ENCODE peak calls at places on chromosomes 4 and X, in four cellular contexts. One of them, this sample, is unnamed.

GRCh38 chrX:51641421-51642021 is 22.8 kb upstream of the CENPVL3 start:
- DNase-seq in fibroblast of lung: peak
- DNase-seq in AG04449: peak
- DNase-seq in mammary epithelial cell: peak
- DNase-seq in this sample: peak

GRCh38 chr4:76280488-76281441 is 25.8 kb upstream of the STBD1 start:
- DNase-seq in mammary epithelial cell: no peak
- DNase-seq in AG04449: no peak
- DNase-seq in fibroblast of lung: no peak
- DNase-seq in this sample: no peak

GRCh38 chr4:150173854-150174398 is 95.7 kb downstream of the DCLK2 start:
- DNase-seq in AG04449: no peak
- DNase-seq in mammary epithelial cell: no peak
- DNase-seq in fibroblast of lung: peak
- DNase-seq in this sample: no peak

GRCh38 chr4:20577702-20578101 is 122.6 kb upstream of the PACRGL start:
- DNase-seq in fibroblast of lung: no peak
- DNase-seq in AG04449: no peak
- DNase-seq in mammary epithelial cell: no peak
- DNase-seq in this sample: no peak

GRCh38 chrX:136584545-136584944 is 52.5 kb downstream of the VGLL1 start:
- DNase-seq in fibroblast of lung: no peak
- DNase-seq in mammary epithelial cell: no peak
- DNase-seq in AG04449: no peak
- DNase-seq in this sample: no peak

GRCh38 chr4:2367626-2368025 is 50.8 kb downstream of the ZFYVE28 start:
- DNase-seq in fibroblast of lung: no peak
- DNase-seq in mammary epithelial cell: no peak
- DNase-seq in AG04449: no peak
- DNase-seq in this sample: no peak

GRCh38 chr4:2852481-2852881 is 8.8 kb downstream of the ADD1 start:
- DNase-seq in AG04449: no peak
- DNase-seq in mammary epithelial cell: no peak
- DNase-seq in fibroblast of lung: no peak
- DNase-seq in this sample: no peak

GRCh38 chrX:107146670-107147069 is 28.0 kb upstream of the RBM41 start:
- DNase-seq in fibroblast of lung: no peak
- DNase-seq in AG04449: no peak
- DNase-seq in mammary epithelial cell: peak
- DNase-seq in this sample: no peak

GRCh38 chrX:38052096-38052495 is 45.7 kb downstream of the SYTL5 start:
- DNase-seq in AG04449: peak
- DNase-seq in mammary epithelial cell: peak
- DNase-seq in fibroblast of lung: peak
- DNase-seq in this sample: peak

GRCh38 chr4:13865871-13866669 is 238.5 kb upstream of the BOD1L1 start:
- DNase-seq in AG04449: no peak
- DNase-seq in mammary epithelial cell: peak
- DNase-seq in fibroblast of lung: peak
- DNase-seq in this sample: peak

GRCh38 chr4:37825943-37826281 is 574 bp upstream of the PGM2 start:
- DNase-seq in AG04449: no peak
- DNase-seq in fibroblast of lung: no peak
- DNase-seq in mammary epithelial cell: peak
- DNase-seq in this sample: no peak

GRCh38 chr4:77819409-77819835 is 254 bp upstream of the CNOT6L start:
- DNase-seq in mammary epithelial cell: no peak
- DNase-seq in fibroblast of lung: peak
- DNase-seq in AG04449: no peak
- DNase-seq in this sample: no peak

GRCh38 chr4:108398836-108399235 is 221.5 kb upstream of the RPL34 start:
- DNase-seq in AG04449: no peak
- DNase-seq in mammary epithelial cell: no peak
- DNase-seq in fibroblast of lung: no peak
- DNase-seq in this sample: no peak

GRCh38 chr4:167100120-167100519 is 134.2 kb downstream of the SPOCK3 start:
- DNase-seq in AG04449: no peak
- DNase-seq in fibroblast of lung: peak
- DNase-seq in mammary epithelial cell: peak
- DNase-seq in this sample: no peak

GRCh38 chrX:18899796-18900380 is 84.0 kb downstream of the PHKA2 start:
- DNase-seq in mammary epithelial cell: no peak
- DNase-seq in AG04449: no peak
- DNase-seq in fibroblast of lung: peak
- DNase-seq in this sample: no peak
- TF ChIP-seq CTCF in mammary epithelial cell: no peak
- TF ChIP-seq CTCF in AG04449: no peak
- TF ChIP-seq CTCF in fibroblast of lung: peak
- TF ChIP-seq CTCF in this sample: peak

DNA sequence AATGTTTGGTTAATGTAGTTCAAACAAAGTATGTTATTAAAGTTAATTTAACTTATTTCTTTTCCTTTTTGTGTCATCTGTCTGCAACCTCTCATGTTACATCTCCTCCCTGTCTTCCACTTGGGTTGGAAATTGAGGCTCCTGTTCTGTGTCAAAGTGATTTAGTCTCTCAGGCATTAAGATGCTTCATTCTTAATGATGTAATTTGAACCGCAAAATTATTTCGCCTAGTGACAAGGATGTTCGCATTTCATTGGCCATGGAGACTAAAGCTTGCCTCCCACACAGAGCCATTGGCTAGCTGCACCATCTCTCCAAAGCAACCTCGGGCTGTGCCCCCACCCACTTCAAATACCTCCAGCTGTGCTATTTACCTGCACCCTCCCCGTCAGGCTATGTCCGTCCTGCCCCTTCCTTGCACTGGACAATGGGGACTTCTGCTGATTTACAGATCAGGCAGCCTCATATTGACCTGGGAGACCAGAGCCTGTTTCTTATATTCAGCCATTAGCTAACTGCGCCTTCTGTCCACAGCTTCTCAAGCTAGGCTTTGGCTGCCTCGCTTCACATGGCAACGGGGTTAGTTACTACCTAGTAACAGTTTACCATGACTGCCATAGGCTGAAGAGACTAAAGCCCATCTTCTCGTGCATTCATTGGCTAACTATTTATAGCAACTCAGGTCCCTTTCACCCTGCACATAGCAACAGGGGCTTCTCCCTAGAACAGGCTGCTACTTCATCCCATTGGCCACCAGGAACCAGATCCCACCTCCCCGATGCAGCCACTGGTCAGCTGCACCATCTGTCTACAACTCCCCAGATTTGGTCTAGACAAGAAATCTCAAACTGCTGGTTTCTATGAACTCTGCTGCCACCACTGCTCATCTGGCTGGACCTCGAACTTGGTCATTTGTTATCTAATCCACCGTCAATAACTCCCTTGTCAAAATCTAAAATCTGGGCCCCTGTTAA is 8.6 kb upstream of the ZNF157 start:
- DNase-seq in mammary epithelial cell: peak
- DNase-seq in fibroblast of lung: peak
- DNase-seq in AG04449: peak
- DNase-seq in this sample: peak
- TF ChIP-seq CTCF in mammary epithelial cell: no peak
- TF ChIP-seq CTCF in fibroblast of lung: no peak
- TF ChIP-seq CTCF in AG04449: no peak
- TF ChIP-seq CTCF in this sample: peak

DNA sequence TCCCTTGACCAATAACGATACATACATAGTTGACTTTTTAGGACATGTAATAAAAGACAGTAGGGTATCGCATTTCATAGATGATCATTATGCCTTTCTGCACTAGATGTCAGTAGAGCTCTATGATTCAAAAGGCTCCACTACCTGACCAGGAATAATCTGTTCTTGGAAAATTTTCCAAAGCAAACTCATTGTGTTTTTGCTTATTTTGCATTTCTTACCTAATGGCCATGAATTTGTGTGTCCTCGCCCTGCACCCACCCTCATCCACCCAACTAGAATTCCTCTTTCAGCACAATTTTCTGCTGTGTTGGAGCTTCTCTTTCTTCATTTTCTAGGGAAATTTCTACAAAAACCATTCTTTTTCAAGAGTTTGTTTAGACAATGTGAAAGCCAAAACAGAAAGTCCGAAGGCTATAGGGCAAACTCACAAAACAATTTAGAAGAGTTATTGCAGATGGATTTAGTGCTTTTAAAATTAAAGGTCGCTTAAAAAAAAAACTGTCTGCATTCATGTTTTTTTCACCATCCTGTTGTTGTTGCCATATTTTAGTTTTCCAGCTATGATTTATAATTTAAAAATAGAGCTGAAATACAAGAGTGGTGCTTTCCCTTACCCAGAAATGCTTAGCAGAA is 183.6 kb downstream of the SPATA18 start:
- DNase-seq in AG04449: peak
- DNase-seq in fibroblast of lung: no peak
- DNase-seq in mammary epithelial cell: peak
- DNase-seq in this sample: peak
- TF ChIP-seq CTCF in AG04449: no peak
- TF ChIP-seq CTCF in fibroblast of lung: peak
- TF ChIP-seq CTCF in mammary epithelial cell: peak
- TF ChIP-seq CTCF in this sample: peak

DNA sequence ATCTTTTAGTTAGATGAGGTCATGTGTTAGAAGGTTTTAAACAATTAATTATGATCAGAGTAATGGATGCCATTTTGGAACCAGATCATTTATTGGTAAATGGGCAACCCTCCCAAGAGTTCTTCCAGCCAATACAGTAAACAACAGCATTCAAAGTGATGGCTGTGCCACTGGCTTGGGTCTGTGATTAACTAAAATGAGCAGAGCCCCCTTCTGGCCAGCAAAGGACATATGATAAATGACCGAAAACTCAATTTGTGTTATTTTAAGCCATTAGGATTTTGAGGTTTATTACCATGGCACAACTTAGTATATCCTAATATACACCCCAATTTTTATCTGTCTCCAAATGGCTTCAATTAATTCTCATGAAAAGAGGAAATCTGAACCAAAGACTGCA is 90.8 kb upstream of the NPFFR2 start:
- DNase-seq in AG04449: no peak
- DNase-seq in fibroblast of lung: peak
- DNase-seq in mammary epithelial cell: peak
- DNase-seq in this sample: no peak
- TF ChIP-seq CTCF in AG04449: no peak
- TF ChIP-seq CTCF in fibroblast of lung: no peak
- TF ChIP-seq CTCF in mammary epithelial cell: peak
- TF ChIP-seq CTCF in this sample: no peak

GRCh38 chr4:74335341-74336019 is 27.2 kb downstream of the EPGN start:
- DNase-seq in fibroblast of lung: no peak
- DNase-seq in mammary epithelial cell: no peak
- DNase-seq in AG04449: no peak
- DNase-seq in this sample: no peak

GRCh38 chr4:74344031-74344430 is 20.9 kb upstream of the EREG start:
- DNase-seq in AG04449: no peak
- DNase-seq in mammary epithelial cell: no peak
- DNase-seq in fibroblast of lung: no peak
- DNase-seq in this sample: no peak

GRCh38 chr4:74334636-74335035 is 26.4 kb downstream of the EPGN start:
- DNase-seq in AG04449: no peak
- DNase-seq in fibroblast of lung: no peak
- DNase-seq in mammary epithelial cell: no peak
- DNase-seq in this sample: no peak

GRCh38 chr4:74339501-74339900 is 25.4 kb upstream of the EREG start:
- DNase-seq in fibroblast of lung: no peak
- DNase-seq in mammary epithelial cell: no peak
- DNase-seq in AG04449: no peak
- DNase-seq in this sample: no peak

DNA sequence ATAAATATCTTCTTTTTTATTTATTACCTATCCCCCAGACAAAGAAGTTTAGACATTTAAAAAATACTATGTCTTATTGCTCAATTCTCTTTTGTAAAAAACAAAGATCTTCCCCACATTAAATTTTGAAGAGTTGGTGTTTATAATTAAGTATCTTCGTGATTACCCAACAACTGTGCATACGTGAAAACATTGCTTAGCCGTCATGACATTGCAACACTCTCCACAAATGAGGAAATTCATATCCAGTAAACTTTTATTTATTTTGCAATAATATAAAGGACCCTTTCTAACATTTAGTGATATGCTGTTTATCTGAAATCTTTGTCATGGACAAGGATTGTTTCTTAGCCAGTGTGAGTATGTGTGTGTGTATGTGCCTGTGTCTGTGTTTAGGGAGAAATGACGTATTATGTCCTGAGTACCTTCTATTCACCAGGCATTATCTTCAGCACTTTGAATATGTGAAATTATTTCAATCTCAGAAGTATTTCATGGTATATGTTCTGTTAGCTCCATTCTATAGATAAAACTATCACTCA is 26.1 kb upstream of the EREG start:
- DNase-seq in fibroblast of lung: no peak
- DNase-seq in mammary epithelial cell: no peak
- DNase-seq in AG04449: no peak
- DNase-seq in this sample: no peak
- TF ChIP-seq CTCF in fibroblast of lung: no peak
- TF ChIP-seq CTCF in mammary epithelial cell: no peak
- TF ChIP-seq CTCF in AG04449: no peak
- TF ChIP-seq CTCF in this sample: no peak